ENCODE peak calls at places on chromosomes 12 and 14, in seven cellular contexts. One of them, this sample, is unnamed.

GRCh38 chr14:36556811-36557433 is 25.5 kb downstream of the NKX2-8 start:
- DNase-seq in AG04449: no peak
- DNase-seq in GM23338: peak
- DNase-seq in AG09309: no peak
- DNase-seq in cardiac fibroblast: peak
- DNase-seq in A549: peak
- DNase-seq in GM06990: no peak
- DNase-seq in this sample: peak

GRCh38 chr12:91926810-91927209 is 218.8 kb downstream of the BTG1 start:
- DNase-seq in AG09309: peak
- DNase-seq in GM23338: no peak
- DNase-seq in cardiac fibroblast: peak
- DNase-seq in AG04449: peak
- DNase-seq in A549: peak
- DNase-seq in GM06990: no peak
- DNase-seq in this sample: peak

GRCh38 chr12:304815-305214 is 42.2 kb upstream of the SLC6A13 start:
- DNase-seq in A549: no peak
- DNase-seq in GM06990: no peak
- DNase-seq in AG09309: no peak
- DNase-seq in cardiac fibroblast: peak
- DNase-seq in GM23338: no peak
- DNase-seq in AG04449: no peak
- DNase-seq in this sample: no peak

GRCh38 chr14:68099348-68100045 is 279.9 kb downstream of the RAD51B start:
- DNase-seq in cardiac fibroblast: no peak
- DNase-seq in GM23338: no peak
- DNase-seq in AG09309: no peak
- DNase-seq in A549: no peak
- DNase-seq in AG04449: no peak
- DNase-seq in GM06990: no peak
- DNase-seq in this sample: no peak

GRCh38 chr14:52086755-52087154 is 17.9 kb upstream of the NID2 start:
- DNase-seq in cardiac fibroblast: no peak
- DNase-seq in GM06990: no peak
- DNase-seq in GM23338: no peak
- DNase-seq in A549: no peak
- DNase-seq in AG09309: no peak
- DNase-seq in AG04449: peak
- DNase-seq in this sample: no peak

GRCh38 chr14:92459479-92460421 is 53.8 kb upstream of the RIN3 start:
- DNase-seq in GM23338: no peak
- DNase-seq in GM06990: no peak
- DNase-seq in AG09309: no peak
- DNase-seq in cardiac fibroblast: peak
- DNase-seq in A549: no peak
- DNase-seq in AG04449: no peak
- DNase-seq in this sample: no peak

GRCh38 chr14:52266179-52266578 is 1.3 kb upstream of the PTGDR start:
- DNase-seq in AG04449: no peak
- DNase-seq in GM23338: no peak
- DNase-seq in AG09309: peak
- DNase-seq in cardiac fibroblast: peak
- DNase-seq in GM06990: no peak
- DNase-seq in A549: no peak
- DNase-seq in this sample: peak

GRCh38 chr12:131024026-131024425 is 70.3 kb downstream of the ADGRD1 start:
- DNase-seq in GM23338: no peak
- DNase-seq in cardiac fibroblast: no peak
- DNase-seq in AG09309: no peak
- DNase-seq in AG04449: no peak
- DNase-seq in A549: no peak
- DNase-seq in GM06990: no peak
- DNase-seq in this sample: no peak

GRCh38 chr12:53060721-53061276 is 10.9 kb downstream of the TNS2 start:
- DNase-seq in AG04449: no peak
- DNase-seq in A549: no peak
- DNase-seq in GM06990: no peak
- DNase-seq in AG09309: no peak
- DNase-seq in GM23338: no peak
- DNase-seq in cardiac fibroblast: no peak
- DNase-seq in this sample: no peak

GRCh38 chr12:91339106-91339505 is 156.5 kb upstream of the DCN start:
- DNase-seq in cardiac fibroblast: no peak
- DNase-seq in A549: no peak
- DNase-seq in AG04449: no peak
- DNase-seq in AG09309: no peak
- DNase-seq in GM06990: no peak
- DNase-seq in GM23338: no peak
- DNase-seq in this sample: peak

GRCh38 chr12:10553148-10553547 is 47.5 kb downstream of the EIF2S3B start:
- DNase-seq in GM06990: no peak
- DNase-seq in GM23338: no peak
- DNase-seq in A549: no peak
- DNase-seq in AG09309: no peak
- DNase-seq in cardiac fibroblast: no peak
- DNase-seq in AG04449: no peak
- DNase-seq in this sample: no peak

GRCh38 chr12:132324841-132325732 is 4.3 kb downstream of the GALNT9 start:
- DNase-seq in GM06990: no peak
- DNase-seq in AG04449: no peak
- DNase-seq in A549: no peak
- DNase-seq in AG09309: no peak
- DNase-seq in cardiac fibroblast: no peak
- DNase-seq in GM23338: no peak
- DNase-seq in this sample: no peak

GRCh38 chr14:60254176-60254575 is 5.2 kb downstream of the PPM1A start:
- DNase-seq in GM06990: no peak
- DNase-seq in AG09309: no peak
- DNase-seq in AG04449: no peak
- DNase-seq in GM23338: no peak
- DNase-seq in cardiac fibroblast: no peak
- DNase-seq in A549: no peak
- DNase-seq in this sample: no peak

GRCh38 chr14:74491952-74492351 is 1.2 kb downstream of the NPC2 start:
- DNase-seq in GM06990: no peak
- DNase-seq in AG04449: no peak
- DNase-seq in A549: peak
- DNase-seq in GM23338: peak
- DNase-seq in AG09309: no peak
- DNase-seq in cardiac fibroblast: peak
- DNase-seq in this sample: peak

GRCh38 chr12:27635349-27635972 is 60.8 kb upstream of the REP15 start:
- DNase-seq in AG04449: no peak
- DNase-seq in GM06990: no peak
- DNase-seq in AG09309: peak
- DNase-seq in cardiac fibroblast: peak
- DNase-seq in GM23338: peak
- DNase-seq in A549: peak
- DNase-seq in this sample: peak

GRCh38 chr12:6182279-6182898 is 17.8 kb upstream of the CD9 start:
- DNase-seq in AG09309: peak
- DNase-seq in cardiac fibroblast: peak
- DNase-seq in A549: no peak
- DNase-seq in GM06990: no peak
- DNase-seq in AG04449: no peak
- DNase-seq in GM23338: no peak
- DNase-seq in this sample: peak

GRCh38 chr12:109785854-109786253 is 47.3 kb downstream of the TRPV4 start:
- DNase-seq in cardiac fibroblast: no peak
- DNase-seq in GM23338: no peak
- DNase-seq in A549: no peak
- DNase-seq in AG09309: no peak
- DNase-seq in GM06990: no peak
- DNase-seq in AG04449: no peak
- DNase-seq in this sample: no peak

GRCh38 chr12:88142610-88142991 is 494 bp downstream of the TMTC3 start:
- DNase-seq in GM06990: no peak
- DNase-seq in AG04449: no peak
- DNase-seq in cardiac fibroblast: no peak
- DNase-seq in A549: no peak
- DNase-seq in AG09309: no peak
- DNase-seq in GM23338: peak
- DNase-seq in this sample: no peak

GRCh38 chr14:93960108-93960475 is 16.3 kb downstream of the ASB2 start:
- DNase-seq in cardiac fibroblast: no peak
- DNase-seq in AG09309: no peak
- DNase-seq in GM23338: no peak
- DNase-seq in GM06990: no peak
- DNase-seq in AG04449: no peak
- DNase-seq in A549: no peak
- DNase-seq in this sample: no peak

GRCh38 chr14:56295743-56296142 is 177.5 kb downstream of the PELI2 start:
- DNase-seq in GM23338: no peak
- DNase-seq in AG09309: no peak
- DNase-seq in A549: no peak
- DNase-seq in cardiac fibroblast: no peak
- DNase-seq in AG04449: no peak
- DNase-seq in GM06990: no peak
- DNase-seq in this sample: no peak

GRCh38 chr12:68319988-68320623 is 12.1 kb downstream of the MDM1 start:
- DNase-seq in GM23338: no peak
- DNase-seq in AG09309: peak
- DNase-seq in cardiac fibroblast: peak
- DNase-seq in AG04449: peak
- DNase-seq in GM06990: no peak
- DNase-seq in A549: no peak
- DNase-seq in this sample: peak

GRCh38 chr14:93347850-93348249 is 868 bp downstream of the COX8C start:
- DNase-seq in A549: no peak
- DNase-seq in AG04449: no peak
- DNase-seq in GM06990: no peak
- DNase-seq in cardiac fibroblast: no peak
- DNase-seq in AG09309: no peak
- DNase-seq in GM23338: no peak
- DNase-seq in this sample: no peak

GRCh38 chr12:52256165-52256935 is 18.1 kb upstream of the KRT86 start:
- DNase-seq in GM06990: no peak
- DNase-seq in cardiac fibroblast: no peak
- DNase-seq in AG04449: no peak
- DNase-seq in A549: peak
- DNase-seq in GM23338: no peak
- DNase-seq in AG09309: no peak
- DNase-seq in this sample: no peak

GRCh38 chr14:28375295-28375694 is 391.3 kb upstream of the FOXG1 start:
- DNase-seq in GM23338: peak
- DNase-seq in AG09309: no peak
- DNase-seq in cardiac fibroblast: peak
- DNase-seq in AG04449: no peak
- DNase-seq in GM06990: no peak
- DNase-seq in A549: no peak
- DNase-seq in this sample: peak
- TF ChIP-seq CTCF in GM23338: peak
- TF ChIP-seq CTCF in AG09309: no peak
- TF ChIP-seq CTCF in cardiac fibroblast: peak
- TF ChIP-seq CTCF in AG04449: peak
- TF ChIP-seq CTCF in GM06990: no peak
- TF ChIP-seq CTCF in A549: no peak
- TF ChIP-seq CTCF in this sample: no peak

GRCh38 chr12:121537814-121538698 is 42.8 kb downstream of the KDM2B start:
- DNase-seq in GM06990: peak
- DNase-seq in AG09309: no peak
- DNase-seq in AG04449: no peak
- DNase-seq in cardiac fibroblast: no peak
- DNase-seq in A549: no peak
- DNase-seq in GM23338: no peak
- DNase-seq in this sample: no peak
- H3K4me3 ChIP-seq in GM06990: peak
- H3K4me3 ChIP-seq in AG09309: peak
- H3K4me3 ChIP-seq in AG04449: peak
- H3K4me3 ChIP-seq in cardiac fibroblast: peak
- H3K4me3 ChIP-seq in A549: peak
- H3K4me3 ChIP-seq in GM23338: peak
- H3K4me3 ChIP-seq in this sample: peak

DNA sequence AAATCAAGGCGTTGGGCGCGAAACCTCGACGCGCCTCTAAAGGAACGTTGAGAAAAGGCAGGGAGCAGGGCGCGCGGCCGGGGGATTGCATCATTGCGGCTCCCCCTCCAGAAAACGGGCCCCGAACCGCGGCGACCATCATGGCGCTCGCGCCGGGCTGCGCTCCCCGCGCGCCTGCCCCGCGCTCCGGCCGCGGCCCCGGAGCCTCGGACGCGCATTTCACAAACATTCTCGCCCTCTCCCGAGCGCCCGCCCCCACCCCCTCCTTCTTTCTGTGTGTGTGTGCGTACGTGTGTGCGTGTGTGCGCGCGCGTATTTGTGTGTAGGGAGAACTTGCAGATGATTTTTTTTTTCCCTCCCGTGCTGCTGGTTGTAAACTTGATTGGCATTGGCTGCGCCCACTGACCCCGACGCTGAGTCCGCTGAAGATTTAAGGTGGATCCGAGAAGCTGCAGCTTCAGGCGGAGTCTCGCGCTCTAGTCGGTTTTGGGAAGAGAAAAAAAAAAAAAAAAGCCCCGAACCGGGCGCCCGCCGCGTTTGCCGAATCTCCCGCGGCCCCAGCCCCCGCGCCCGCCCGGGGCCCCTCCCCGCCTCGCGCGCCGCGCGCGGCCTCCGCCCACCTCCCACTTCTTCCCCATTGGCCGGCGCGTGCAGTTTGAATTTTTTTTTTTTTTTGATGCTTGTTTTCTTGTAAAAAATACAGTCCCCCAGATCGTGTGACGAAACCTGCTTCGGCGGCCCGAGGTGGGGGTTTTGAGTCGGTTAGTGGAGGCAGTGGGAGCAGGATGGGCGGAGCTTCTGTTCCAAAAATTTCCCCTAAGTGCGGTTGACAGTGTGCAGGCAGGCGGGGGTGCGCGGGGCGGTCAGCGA is 8.2 kb downstream of the CDKN1B start:
- DNase-seq in GM06990: peak
- DNase-seq in A549: peak
- DNase-seq in cardiac fibroblast: peak
- DNase-seq in AG09309: peak
- DNase-seq in GM23338: peak
- DNase-seq in AG04449: peak
- DNase-seq in this sample: peak
- TF ChIP-seq CTCF in GM06990: no peak
- TF ChIP-seq CTCF in A549: no peak
- TF ChIP-seq CTCF in cardiac fibroblast: no peak
- TF ChIP-seq CTCF in AG09309: no peak
- TF ChIP-seq CTCF in GM23338: no peak
- TF ChIP-seq CTCF in AG04449: no peak
- TF ChIP-seq CTCF in this sample: no peak

DNA sequence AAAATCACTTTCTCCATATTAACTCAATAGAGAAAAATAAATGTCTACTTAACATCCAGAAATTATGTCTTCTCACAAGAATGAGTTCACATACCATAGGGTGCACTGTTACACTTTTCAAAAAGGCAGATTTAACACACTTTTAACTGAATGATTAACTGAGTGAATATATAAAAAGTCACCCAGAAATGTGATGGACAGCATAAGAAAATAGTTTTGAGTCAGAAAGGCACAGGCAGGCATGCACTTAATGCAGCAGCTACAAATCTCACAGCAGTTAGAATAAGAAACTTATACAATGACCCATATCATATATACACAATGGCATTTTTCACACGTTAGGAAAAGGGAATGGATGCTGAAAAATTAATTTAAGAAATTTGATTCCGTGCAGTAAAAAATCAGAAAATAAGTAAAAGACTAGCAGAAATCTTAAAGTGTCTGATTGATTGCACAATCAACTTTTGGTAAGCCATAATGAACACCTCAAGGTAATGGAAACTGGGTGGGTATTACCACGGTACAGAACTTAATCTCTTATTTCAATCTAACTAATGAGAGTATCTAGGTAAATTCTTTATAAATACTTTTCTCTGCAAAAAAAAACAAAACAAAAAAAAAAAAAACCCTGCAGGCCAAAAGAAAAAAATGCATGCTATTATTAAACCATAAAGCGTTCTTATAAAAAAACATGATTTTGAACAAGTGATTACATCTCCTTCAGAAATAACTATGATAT is 3.5 kb downstream of the MED13L start:
- DNase-seq in A549: no peak
- DNase-seq in cardiac fibroblast: no peak
- DNase-seq in GM06990: no peak
- DNase-seq in AG04449: no peak
- DNase-seq in AG09309: no peak
- DNase-seq in GM23338: no peak
- DNase-seq in this sample: no peak
- H3K4me3 ChIP-seq in A549: peak
- H3K4me3 ChIP-seq in cardiac fibroblast: no peak
- H3K4me3 ChIP-seq in GM06990: no peak
- H3K4me3 ChIP-seq in AG04449: no peak
- H3K4me3 ChIP-seq in AG09309: no peak
- H3K4me3 ChIP-seq in GM23338: no peak
- H3K4me3 ChIP-seq in this sample: no peak